ENCODE peak calls at places on chromosomes 13 and 19, in five cellular contexts. One of them, this sample, is unnamed.

GRCh38 chr19:39514840-39515550 is at the start of gene SELENOV:
- DNase-seq in breast epithelium: no peak
- DNase-seq in T-helper 17 cell: no peak
- DNase-seq in left ventricle myocardium inferior: no peak
- DNase-seq in activated naive CD4-positive, alpha-beta T cell: no peak
- DNase-seq in this sample: no peak

GRCh38 chr19:11806354-11807098 is 7.5 kb upstream of the ZNF440 start:
- DNase-seq in breast epithelium: no peak
- DNase-seq in T-helper 17 cell: no peak
- DNase-seq in left ventricle myocardium inferior: no peak
- DNase-seq in activated naive CD4-positive, alpha-beta T cell: no peak
- DNase-seq in this sample: no peak

GRCh38 chr13:103039183-103039582 is 27.0 kb downstream of the SLC10A2 start:
- DNase-seq in breast epithelium: no peak
- DNase-seq in T-helper 17 cell: no peak
- DNase-seq in left ventricle myocardium inferior: no peak
- DNase-seq in activated naive CD4-positive, alpha-beta T cell: no peak
- DNase-seq in this sample: no peak

GRCh38 chr13:95301135-95301946 is at the start of gene ABCC4:
- DNase-seq in breast epithelium: no peak
- DNase-seq in T-helper 17 cell: peak
- DNase-seq in left ventricle myocardium inferior: peak
- DNase-seq in activated naive CD4-positive, alpha-beta T cell: peak
- DNase-seq in this sample: peak

GRCh38 chr19:44648536-44649370 is 5.0 kb downstream of the PVR start:
- DNase-seq in breast epithelium: no peak
- DNase-seq in T-helper 17 cell: no peak
- DNase-seq in left ventricle myocardium inferior: peak
- DNase-seq in activated naive CD4-positive, alpha-beta T cell: no peak
- DNase-seq in this sample: no peak

GRCh38 chr19:23310729-23311211 is 60.6 kb upstream of the ZNF724 start:
- DNase-seq in breast epithelium: peak
- DNase-seq in T-helper 17 cell: no peak
- DNase-seq in left ventricle myocardium inferior: no peak
- DNase-seq in activated naive CD4-positive, alpha-beta T cell: no peak
- DNase-seq in this sample: no peak

GRCh38 chr19:7373862-7374261 is 25.1 kb downstream of the ARHGEF18 start:
- DNase-seq in breast epithelium: no peak
- DNase-seq in T-helper 17 cell: no peak
- DNase-seq in left ventricle myocardium inferior: no peak
- DNase-seq in activated naive CD4-positive, alpha-beta T cell: no peak
- DNase-seq in this sample: no peak

GRCh38 chr19:46297700-46298476 is 1.0 kb downstream of the HIF3A start:
- DNase-seq in breast epithelium: peak
- DNase-seq in T-helper 17 cell: no peak
- DNase-seq in left ventricle myocardium inferior: peak
- DNase-seq in activated naive CD4-positive, alpha-beta T cell: no peak
- DNase-seq in this sample: no peak

GRCh38 chr19:1945899-1946298 is 4.9 kb downstream of the CSNK1G2 start:
- DNase-seq in breast epithelium: peak
- DNase-seq in T-helper 17 cell: no peak
- DNase-seq in left ventricle myocardium inferior: no peak
- DNase-seq in activated naive CD4-positive, alpha-beta T cell: no peak
- DNase-seq in this sample: no peak

GRCh38 chr19:29562299-29563297 is 36.8 kb downstream of the VSTM2B start:
- DNase-seq in breast epithelium: no peak
- DNase-seq in T-helper 17 cell: no peak
- DNase-seq in left ventricle myocardium inferior: no peak
- DNase-seq in activated naive CD4-positive, alpha-beta T cell: no peak
- DNase-seq in this sample: no peak

GRCh38 chr19:45311640-45312039 is 11.0 kb downstream of the CKM start:
- DNase-seq in breast epithelium: no peak
- DNase-seq in T-helper 17 cell: no peak
- DNase-seq in left ventricle myocardium inferior: no peak
- DNase-seq in activated naive CD4-positive, alpha-beta T cell: no peak
- DNase-seq in this sample: no peak

GRCh38 chr19:7636691-7637373 is at the start of gene STXBP2:
- DNase-seq in breast epithelium: peak
- DNase-seq in T-helper 17 cell: peak
- DNase-seq in left ventricle myocardium inferior: peak
- DNase-seq in activated naive CD4-positive, alpha-beta T cell: peak
- DNase-seq in this sample: peak

GRCh38 chr19:15297416-15298224 is 34.7 kb downstream of the BRD4 start:
- DNase-seq in breast epithelium: no peak
- DNase-seq in T-helper 17 cell: no peak
- DNase-seq in left ventricle myocardium inferior: no peak
- DNase-seq in activated naive CD4-positive, alpha-beta T cell: no peak
- DNase-seq in this sample: no peak